ENCODE peak calls at places on chromosomes 16 and 17, in six cellular contexts. E is CD4-positive, CD25-positive, alpha-beta regulatory T cell; J is A549; H is fibroblast of lung; I is heart right ventricle; P is uterus. O is an unnamed sample. For H3K4me1, the result is how much of the 10 kb centered on the place peaks cover.

GRCh38 chr17:2312736-2313135 is 9.0 kb downstream of the SRR start:
- DNase-seq in E (no peak), J (no peak), H (peak), I (no peak), P (no peak), O (no peak)

GRCh38 chr17:62703269-62703775 is 75.9 kb downstream of the MRC2 start:
- DNase-seq in E (no peak), J (peak), H (peak), I (no peak), P (peak), O (peak)

GRCh38 chr17:40168262-40168832 is 8.9 kb upstream of the RAPGEFL1 start:
- DNase-seq in E (peak), J (peak), H (peak), I (peak), P (no peak), O (peak)

GRCh38 chr17:81365148-81365600 is 30.1 kb upstream of the BAHCC1 start:
- DNase-seq in E (no peak), J (no peak), H (peak), I (peak), P (peak), O (peak)

GRCh38 chr17:12928736-12929135 is 89.1 kb downstream of the ELAC2 start:
- DNase-seq in E (no peak), J (peak), H (peak), I (no peak), P (no peak), O (no peak)

GRCh38 chr16:30637952-30638351 is 12.8 kb upstream of the PRR14 start:
- DNase-seq in E (peak), J (peak), H (peak), I (no peak), P (no peak), O (no peak)

GRCh38 chr17:35743911-35744328 is 9.1 kb downstream of the GAS2L2 start:
- DNase-seq in E (no peak), J (peak), H (peak), I (no peak), P (no peak), O (peak)

GRCh38 chr16:5516115-5516514 is 418.5 kb upstream of the EEF2KMT start:
- DNase-seq in E (no peak), J (peak), H (no peak), I (no peak), P (no peak), O (no peak)

GRCh38 chr16:57479422-57480126 is 6.7 kb downstream of the DOK4 start:
- DNase-seq in E (no peak), J (peak), H (peak), I (peak), P (peak), O (no peak)

GRCh38 chr16:30741461-30741914 is 6.7 kb upstream of the PHKG2 start:
- DNase-seq in E (no peak), J (peak), H (peak), I (no peak), P (no peak), O (peak)

GRCh38 chr16:84228321-84228838 is 11.4 kb downstream of the KCNG4 start:
- DNase-seq in E (no peak), J (peak), H (peak), I (peak), P (peak), O (peak)

GRCh38 chr17:50209472-50210248 is 8.2 kb upstream of the COL1A1 start:
- DNase-seq in E (no peak), J (no peak), H (peak), I (peak), P (peak), O (peak)

GRCh38 chr16:72061564-72061963 is 1.5 kb upstream of the HPR start:
- DNase-seq in E (no peak), J (no peak), H (no peak), I (no peak), P (no peak), O (no peak)

GRCh38 chr17:63516910-63517824 is 6.0 kb upstream of the KCNH6 start:
- DNase-seq in E (no peak), J (peak), H (no peak), I (no peak), P (no peak), O (no peak)

GRCh38 chr17:57767561-57767960 is 22.5 kb upstream of the CCDC182 start:
- DNase-seq in E (no peak), J (no peak), H (no peak), I (no peak), P (no peak), O (no peak)

GRCh38 chr16:59021751-59022150 is 287.6 kb upstream of the GOT2 start:
- DNase-seq in E (no peak), J (peak), H (peak), I (no peak), P (no peak), O (no peak)

GRCh38 chr17:31479009-31479408 is 87.5 kb downstream of the RAB11FIP4 start:
- DNase-seq in E (no peak), J (no peak), H (no peak), I (no peak), P (no peak), O (no peak)

GRCh38 chr17:58002558-58002957 is 4.5 kb downstream of the SRSF1 start:
- DNase-seq in E (no peak), J (no peak), H (no peak), I (no peak), P (no peak), O (no peak)

GRCh38 chr17:12624221-12624620 is 41.5 kb upstream of the MYOCD start:
- DNase-seq in E (no peak), J (no peak), H (peak), I (no peak), P (no peak), O (no peak)

GRCh38 chr16:56195151-56195550 is 3.9 kb downstream of the GNAO1 start:
- DNase-seq in E (no peak), J (no peak), H (no peak), I (no peak), P (no peak), O (no peak)

GRCh38 chr16:27314161-27314723 is 468 bp downstream of the IL4R start:
- DNase-seq in E (peak), J (peak), H (peak), I (peak), P (peak), O (peak)

GRCh38 chr17:34683390-34683789 is 104.0 kb downstream of the TMEM132E start:
- DNase-seq in E (no peak), J (no peak), H (no peak), I (no peak), P (no peak), O (no peak)

GRCh38 chr17:76419576-76420245 is 33.2 kb downstream of the UBE2O start:
- DNase-seq in E (no peak), J (no peak), H (no peak), I (no peak), P (no peak), O (no peak)

GRCh38 chr16:11420895-11421294 is 75.6 kb downstream of the RMI2 start:
- DNase-seq in E (no peak), J (no peak), H (no peak), I (no peak), P (no peak), O (no peak)

GRCh38 chr17:62780273-62780672 is 27.8 kb downstream of the MARCHF10 start:
- DNase-seq in E (no peak), J (no peak), H (no peak), I (peak), P (no peak), O (peak)

GRCh38 chr17:10798332-10798749 is 5.6 kb downstream of the TMEM238L start:
- DNase-seq in E (no peak), J (no peak), H (no peak), I (no peak), P (no peak), O (peak)

DNA sequence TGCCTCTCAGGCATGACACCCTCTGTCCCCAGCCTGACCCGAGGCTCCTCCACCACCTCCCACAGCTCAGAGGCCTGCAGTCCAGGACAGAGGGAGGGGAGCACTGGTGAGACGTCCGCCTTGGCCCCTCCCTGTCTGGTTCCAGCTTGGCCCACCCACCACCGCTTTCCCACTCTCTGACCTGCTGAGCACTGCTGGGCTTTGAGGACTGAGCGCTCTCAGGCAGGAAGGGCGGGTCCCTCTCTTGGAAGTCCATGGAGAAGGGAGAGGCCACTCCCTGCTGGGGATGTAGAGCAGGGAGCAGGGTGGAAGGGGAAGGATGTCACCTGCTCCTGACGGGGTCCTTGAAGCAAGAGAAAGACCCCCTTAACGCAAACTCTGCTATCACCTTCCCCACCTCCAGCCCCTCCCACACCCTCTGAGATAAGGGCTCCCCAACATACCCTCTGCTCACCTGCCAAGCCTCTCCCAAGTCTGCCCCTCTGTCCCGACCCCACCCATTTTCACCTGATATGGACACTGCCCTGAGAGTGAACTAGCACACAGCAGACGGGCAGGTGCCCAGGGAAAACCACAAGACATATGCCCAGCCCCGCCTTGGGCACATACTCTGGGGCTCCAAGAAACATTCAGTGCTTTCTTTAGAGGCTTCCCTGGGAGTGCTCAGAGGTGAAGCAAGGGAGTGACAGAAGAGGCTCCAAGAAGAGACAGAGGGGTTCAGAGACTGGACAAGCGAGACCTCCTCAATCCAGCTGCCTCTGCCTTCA is 1.4 kb downstream of the OSBPL7 start:
- DNase-seq in E (no peak), J (peak), H (no peak), I (no peak), P (no peak), O (no peak)
- H3K4me3 ChIP-seq in E (peak), J (no peak), H (no peak), I (no peak), P (no peak), O (no peak)

DNA sequence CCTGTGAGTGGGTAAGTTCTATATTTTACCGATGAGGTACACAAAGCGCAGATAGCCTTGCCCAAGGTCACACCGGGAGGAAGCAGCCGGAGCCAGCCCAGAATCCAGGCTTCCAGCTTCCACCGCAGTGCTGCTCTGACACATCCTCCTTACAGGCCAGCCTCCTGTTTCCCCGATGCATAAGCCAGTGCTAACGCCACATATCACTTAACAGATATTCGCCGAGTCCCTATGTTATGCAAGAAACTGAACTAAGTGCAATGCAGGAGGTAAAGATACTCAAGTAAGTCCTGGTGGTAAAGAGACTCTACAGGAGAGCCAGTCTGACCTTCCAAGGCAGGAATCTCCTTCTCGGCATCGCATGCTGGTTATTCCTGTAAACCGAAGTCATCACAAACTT is 118.3 kb upstream of the TNRC6C start:
- DNase-seq in E (no peak), J (no peak), H (no peak), I (peak), P (no peak), O (peak)
- H3K4me1 ChIP-seq in E (under half), J (under half), H (under half), I (under half), P (under half), O (under half)

GRCh38 chr16:68737730-68738590 is 868 bp downstream of the CDH1 start:
- DNase-seq in E (no peak), J (peak), H (no peak), I (no peak), P (peak), O (peak)
- H3K4me3 ChIP-seq in E (no peak), J (peak), H (no peak), I (peak), P (no peak), O (peak)

GRCh38 chr16:28491970-28492474 is at the start of gene CLN3:
- DNase-seq in E (peak), J (peak), H (peak), I (peak), P (peak), O (peak)
- H3K4me1 ChIP-seq in E (half or more), J (under half), H (under half), I (under half), P (under half), O (under half)

DNA sequence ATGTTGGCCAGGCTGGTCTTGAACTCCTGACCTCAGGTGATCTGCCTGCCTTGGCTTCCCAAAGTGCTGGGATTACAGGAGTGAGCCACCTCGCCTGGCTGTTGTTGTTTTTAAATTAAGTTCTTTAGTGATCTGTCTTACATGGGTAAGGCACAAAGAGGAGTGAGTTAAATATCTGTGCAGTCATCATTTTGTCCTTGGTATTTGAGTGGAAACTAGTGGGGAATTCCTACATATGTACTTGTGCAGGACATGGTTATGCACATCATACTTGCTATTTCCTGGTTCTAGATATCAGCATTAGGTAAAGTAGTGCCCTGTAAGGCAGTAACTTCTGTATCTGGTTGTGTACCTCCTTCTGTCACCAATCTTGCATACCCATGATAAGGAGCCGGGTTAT is 3.7 kb downstream of the KPNB1 start:
- DNase-seq in E (no peak), J (no peak), H (no peak), I (no peak), P (no peak), O (no peak)
- H3K4me3 ChIP-seq in E (no peak), J (no peak), H (no peak), I (no peak), P (no peak), O (no peak)

GRCh38 chr16:64412578-64413280 is 709.1 kb downstream of the CDH11 start:
- DNase-seq in E (no peak), J (no peak), H (peak), I (no peak), P (no peak), O (no peak)
- H3K4me1 ChIP-seq in E (under half), J (under half), H (under half), I (under half), P (under half), O (under half)

O was measured in body of pancreas.